ENCODE peak calls at places on chromosomes 6 and 20, in five cellular contexts. V, T, W, R and H are unnamed samples.

GRCh38 chr6:103268335-103268734 is 1591.4 kb downstream of the HACE1 start:
- DNase-seq in V (no peak), T (no peak), W (no peak), R (no peak), H (no peak)

GRCh38 chr6:103027532-103027931 is 1634.0 kb downstream of the GRIK2 start:
- DNase-seq in V (no peak), T (peak), W (no peak), R (no peak), H (no peak)

GRCh38 chr20:38203337-38204003 is 38.4 kb upstream of the TGM2 start:
- DNase-seq in V (no peak), T (no peak), W (no peak), R (no peak), H (no peak)

GRCh38 chr6:168214586-168215104 is 104.9 kb downstream of the DACT2 start:
- DNase-seq in V (no peak), T (no peak), W (no peak), R (no peak), H (no peak)

GRCh38 chr20:51828762-51829161 is 26.4 kb upstream of the SALL4 start:
- DNase-seq in V (no peak), T (no peak), W (no peak), R (no peak), H (no peak)

GRCh38 chr6:161889324-161889723 is 615.5 kb upstream of the AGPAT4 start:
- DNase-seq in V (no peak), T (no peak), W (no peak), R (no peak), H (no peak)

GRCh38 chr6:170026272-170027110 is 264.4 kb downstream of the DLL1 start:
- DNase-seq in V (no peak), T (peak), W (peak), R (no peak), H (peak)

GRCh38 chr6:36979343-36979742 is 6.7 kb downstream of the MTCH1 start:
- DNase-seq in V (peak), T (no peak), W (peak), R (no peak), H (peak)

GRCh38 chr6:93842178-93842577 is 422.8 kb upstream of the EPHA7 start:
- DNase-seq in V (no peak), T (no peak), W (no peak), R (no peak), H (no peak)

GRCh38 chr20:4932061-4932460 is 69.2 kb downstream of the SLC23A2 start:
- DNase-seq in V (no peak), T (no peak), W (no peak), R (no peak), H (no peak)

DNA sequence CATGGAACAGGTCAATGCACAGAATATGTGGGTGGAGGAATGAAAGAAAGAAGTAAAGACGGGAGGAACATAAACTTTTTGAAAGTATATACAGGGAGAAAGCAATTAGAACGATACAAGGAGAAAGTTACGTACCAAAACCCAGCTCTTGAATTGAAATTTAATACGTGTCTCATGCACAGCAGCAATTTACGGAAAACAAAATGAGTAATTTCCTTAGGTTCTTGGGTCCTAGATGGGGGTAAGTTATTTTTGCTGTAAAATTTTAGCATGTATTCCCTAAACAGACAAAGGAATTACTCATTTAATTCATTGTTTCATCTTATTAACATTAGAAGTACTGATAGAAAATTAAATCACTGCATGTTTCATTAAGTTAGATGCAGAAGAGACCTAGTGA is 75.8 kb downstream of the PDE10A start:
- DNase-seq in V (no peak), T (no peak), W (no peak), R (no peak), H (no peak)
- H3K27ac ChIP-seq in V (no peak), T (no peak), W (no peak), R (no peak), H (no peak)

GRCh38 chr20:25496968-25497401 is 88.3 kb downstream of the NINL start:
- DNase-seq in V (peak), T (peak), W (no peak), R (no peak), H (no peak)

GRCh38 chr20:25497586-25498279 is 87.6 kb downstream of the NINL start:
- DNase-seq in V (no peak), T (no peak), W (no peak), R (no peak), H (no peak)

GRCh38 chr20:25494506-25495188 is 87.2 kb downstream of the GINS1 start:
- DNase-seq in V (no peak), T (no peak), W (no peak), R (no peak), H (no peak)

GRCh38 chr20:25495189-25495824 is 87.8 kb downstream of the GINS1 start:
- DNase-seq in V (no peak), T (no peak), W (no peak), R (no peak), H (no peak)

GRCh38 chr20:25496165-25496967 is 88.9 kb downstream of the GINS1 start:
- DNase-seq in V (no peak), T (no peak), W (no peak), R (no peak), H (no peak)
- H3K27ac ChIP-seq in V (no peak), T (no peak), W (no peak), R (no peak), H (no peak)

DNA sequence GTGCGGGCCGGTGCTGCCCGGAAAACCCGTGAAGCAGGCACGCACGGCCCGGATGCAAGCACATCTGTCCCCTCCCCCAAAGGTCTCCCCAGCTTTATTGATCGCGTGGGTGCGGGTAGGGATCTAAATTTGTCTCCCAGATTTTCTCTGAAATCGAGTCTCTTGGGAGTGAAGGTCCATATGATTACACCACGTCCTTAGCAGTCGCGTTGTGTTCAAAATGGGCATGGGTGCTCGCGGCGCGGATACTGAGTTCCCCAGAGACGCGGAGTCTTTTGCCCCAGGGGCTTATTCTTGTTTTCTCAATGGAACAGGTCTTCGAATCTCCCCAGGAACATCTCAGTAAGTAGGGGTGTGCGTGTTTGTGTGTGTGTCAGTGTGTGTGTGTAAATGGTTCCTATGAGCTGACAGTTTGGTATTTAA is 2.8 kb upstream of the ZNF292 start:
- DNase-seq in V (peak), T (no peak), W (no peak), R (no peak), H (no peak)
- H3K27ac ChIP-seq in V (peak), T (no peak), W (peak), R (peak), H (peak)

GRCh38 chr6:151303231-151303630 is 63.5 kb downstream of the AKAP12 start:
- DNase-seq in V (no peak), T (no peak), W (no peak), R (no peak), H (no peak)

GRCh38 chr6:151306269-151306783 is 66.6 kb downstream of the AKAP12 start:
- DNase-seq in V (no peak), T (no peak), W (no peak), R (no peak), H (no peak)

GRCh38 chr6:151313060-151313459 is 73.3 kb downstream of the AKAP12 start:
- DNase-seq in V (no peak), T (no peak), W (peak), R (no peak), H (no peak)

GRCh38 chr6:151310852-151311767 is 71.3 kb downstream of the AKAP12 start:
- DNase-seq in V (no peak), T (no peak), W (no peak), R (no peak), H (no peak)

GRCh38 chr6:151307501-151307900 is 67.7 kb downstream of the AKAP12 start:
- DNase-seq in V (no peak), T (no peak), W (no peak), R (no peak), H (no peak)
- H3K27ac ChIP-seq in V (no peak), T (no peak), W (no peak), R (no peak), H (no peak)

DNA sequence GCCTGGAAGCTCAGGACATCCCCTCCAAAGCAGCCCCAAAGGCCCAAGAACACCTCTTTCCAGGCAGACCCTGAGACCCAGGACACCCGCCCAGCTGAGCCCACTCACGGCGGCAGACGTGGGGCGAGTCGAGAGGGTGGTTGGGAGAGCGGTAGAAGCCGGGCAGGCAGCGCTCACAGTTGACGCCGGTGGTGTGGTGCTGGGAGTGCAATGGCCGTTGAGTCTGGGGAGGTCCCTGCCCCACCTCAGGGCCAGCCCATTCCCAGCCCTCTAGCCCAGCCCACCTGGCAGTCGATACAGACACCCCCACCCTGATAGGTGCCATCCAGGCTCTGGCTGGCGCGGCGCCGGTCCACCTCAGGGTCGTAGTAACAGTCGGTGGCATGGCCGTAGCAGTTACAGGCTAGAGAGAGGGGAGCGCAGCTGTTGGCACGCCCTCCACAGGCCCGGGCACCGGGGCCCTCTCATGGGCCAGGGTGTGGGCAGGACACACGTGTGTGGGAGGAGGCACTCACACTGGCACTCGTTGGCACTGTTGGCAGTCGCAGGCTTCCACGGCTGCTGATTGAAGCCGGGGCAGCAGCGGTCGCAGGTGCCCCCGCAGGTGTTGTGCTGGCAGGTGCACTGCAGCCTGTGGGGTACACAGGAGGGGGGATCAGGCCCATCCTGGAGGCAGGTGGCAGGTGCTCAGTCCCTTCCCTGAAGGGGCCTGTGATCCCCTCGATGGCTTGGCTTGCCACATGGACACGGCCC is 20.5 kb downstream of the LAMA5 start:
- DNase-seq in V (no peak), T (no peak), W (no peak), R (no peak), H (no peak)
- H3K27ac ChIP-seq in V (no peak), T (no peak), W (no peak), R (no peak), H (no peak)

GRCh38 chr20:63847374-63848002 is 13.8 kb upstream of the ABHD16B start:
- DNase-seq in V (no peak), T (no peak), W (no peak), R (no peak), H (peak)
- H3K27ac ChIP-seq in V (no peak), T (no peak), W (no peak), R (peak), H (peak)

GRCh38 chr6:4506806-4507205 is 269.4 kb upstream of the CDYL start:
- DNase-seq in V (no peak), T (peak), W (no peak), R (no peak), H (no peak)
- H3K27ac ChIP-seq in V (no peak), T (no peak), W (no peak), R (no peak), H (no peak)